ENCODE peak calls at places on chromosomes 4 and X, in four cellular contexts. One of them, this sample, is unnamed.

GRCh38 chr4:181971973-181972372 is 271.2 kb upstream of the TENM3 start:
- DNase-seq in CD8-positive, alpha-beta T cell: no peak
- DNase-seq in heart left ventricle: no peak
- DNase-seq in fibroblast of the aortic adventitia: peak; percentile 84
- DNase-seq in this sample: peak; percentile 33

GRCh38 chrX:41468647-41469323 is 21.6 kb downstream of the NYX start:
- DNase-seq in CD8-positive, alpha-beta T cell: no peak
- DNase-seq in fibroblast of the aortic adventitia: peak; percentile 44
- DNase-seq in heart left ventricle: no peak
- DNase-seq in this sample: peak; percentile 32

GRCh38 chr4:30862176-30862575 is 142.0 kb downstream of the PCDH7 start:
- DNase-seq in heart left ventricle: no peak
- DNase-seq in fibroblast of the aortic adventitia: peak; percentile 31
- DNase-seq in CD8-positive, alpha-beta T cell: no peak
- DNase-seq in this sample: no peak

GRCh38 chr4:186587416-186588018 is 32.1 kb upstream of the MTNR1A start:
- DNase-seq in CD8-positive, alpha-beta T cell: peak; percentile 62
- DNase-seq in fibroblast of the aortic adventitia: peak; percentile 76
- DNase-seq in heart left ventricle: peak; percentile 75
- DNase-seq in this sample: peak; percentile 71

GRCh38 chr4:87078987-87079469 is 141.4 kb downstream of the KLHL8 start:
- DNase-seq in heart left ventricle: no peak
- DNase-seq in CD8-positive, alpha-beta T cell: no peak
- DNase-seq in fibroblast of the aortic adventitia: peak; percentile 98
- DNase-seq in this sample: peak; percentile 80

GRCh38 chr4:87044511-87045369 is 109.9 kb downstream of the AFF1 start:
- DNase-seq in CD8-positive, alpha-beta T cell: no peak
- DNase-seq in heart left ventricle: no peak
- DNase-seq in fibroblast of the aortic adventitia: peak; percentile 52
- DNase-seq in this sample: no peak

GRCh38 chr4:39976141-39976944 is 1.4 kb downstream of the PDS5A start:
- DNase-seq in heart left ventricle: peak; percentile 77
- DNase-seq in fibroblast of the aortic adventitia: peak; percentile 83
- DNase-seq in CD8-positive, alpha-beta T cell: peak; percentile 73
- DNase-seq in this sample: peak; percentile 85

GRCh38 chr4:15711762-15712161 is 8.9 kb downstream of the BST1 start:
- DNase-seq in CD8-positive, alpha-beta T cell: no peak
- DNase-seq in fibroblast of the aortic adventitia: no peak
- DNase-seq in heart left ventricle: no peak
- DNase-seq in this sample: no peak

GRCh38 chr4:25535701-25536473 is 119.8 kb upstream of the SLC34A2 start:
- DNase-seq in fibroblast of the aortic adventitia: peak; percentile 54
- DNase-seq in heart left ventricle: no peak
- DNase-seq in CD8-positive, alpha-beta T cell: no peak
- DNase-seq in this sample: no peak

GRCh38 chrX:1577845-1578244 is 13.6 kb upstream of the AKAP17A start:
- DNase-seq in CD8-positive, alpha-beta T cell: no peak
- DNase-seq in fibroblast of the aortic adventitia: no peak
- DNase-seq in heart left ventricle: no peak
- DNase-seq in this sample: no peak

GRCh38 chrX:78944351-78944750 is 840 bp upstream of the P2RY10 start:
- DNase-seq in fibroblast of the aortic adventitia: no peak
- DNase-seq in heart left ventricle: no peak
- DNase-seq in CD8-positive, alpha-beta T cell: no peak
- DNase-seq in this sample: no peak

GRCh38 chrX:78950157-78950556 is 5.0 kb downstream of the P2RY10 start:
- DNase-seq in heart left ventricle: no peak
- DNase-seq in CD8-positive, alpha-beta T cell: no peak
- DNase-seq in fibroblast of the aortic adventitia: no peak
- DNase-seq in this sample: no peak

GRCh38 chrX:78945186-78945912 is at the start of gene P2RY10:
- DNase-seq in heart left ventricle: no peak
- DNase-seq in fibroblast of the aortic adventitia: no peak
- DNase-seq in CD8-positive, alpha-beta T cell: no peak
- DNase-seq in this sample: no peak

DNA sequence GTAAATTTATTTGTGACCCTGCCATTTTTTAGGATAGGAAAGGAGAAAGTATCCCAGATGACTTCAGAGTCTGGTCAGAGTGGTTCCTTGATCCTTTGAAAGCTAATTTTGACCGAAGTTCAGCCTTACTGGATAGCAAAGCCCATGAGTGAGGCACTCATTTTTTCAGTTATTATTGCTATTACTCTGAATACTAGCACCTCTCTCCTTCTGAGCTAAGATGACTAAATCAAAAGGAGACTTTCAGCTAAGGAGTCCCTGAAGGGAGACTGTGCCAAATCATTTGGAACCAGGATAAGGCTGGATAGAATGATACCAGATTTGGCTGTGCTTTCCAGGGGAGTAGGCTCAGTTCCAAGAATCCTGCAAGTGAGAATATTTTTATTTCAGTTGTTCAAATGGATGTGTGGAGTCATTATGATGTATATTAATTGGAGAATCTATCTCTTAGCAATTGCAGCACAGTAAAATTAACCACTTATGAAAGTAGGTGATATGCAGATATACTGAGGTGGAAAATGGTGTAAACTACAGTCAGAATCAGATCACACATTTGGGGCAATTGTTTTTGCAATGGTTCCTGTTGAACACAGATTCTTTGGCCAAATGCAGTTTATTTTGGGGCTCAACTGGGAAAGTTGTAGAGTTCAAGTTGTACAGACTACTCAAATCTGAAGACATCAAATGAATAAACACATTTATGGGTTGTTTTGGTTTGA is 1.1 kb downstream of the P2RY10 start:
- DNase-seq in CD8-positive, alpha-beta T cell: no peak
- DNase-seq in heart left ventricle: no peak
- DNase-seq in fibroblast of the aortic adventitia: no peak
- DNase-seq in this sample: no peak
- H3K4me3 ChIP-seq in CD8-positive, alpha-beta T cell: peak overlapping the region; percentile 83
- H3K4me3 ChIP-seq in heart left ventricle: peak overlapping the region; percentile 38
- H3K4me3 ChIP-seq in fibroblast of the aortic adventitia: no peak overlapping the region
- H3K4me3 ChIP-seq in this sample: no peak overlapping the region

DNA sequence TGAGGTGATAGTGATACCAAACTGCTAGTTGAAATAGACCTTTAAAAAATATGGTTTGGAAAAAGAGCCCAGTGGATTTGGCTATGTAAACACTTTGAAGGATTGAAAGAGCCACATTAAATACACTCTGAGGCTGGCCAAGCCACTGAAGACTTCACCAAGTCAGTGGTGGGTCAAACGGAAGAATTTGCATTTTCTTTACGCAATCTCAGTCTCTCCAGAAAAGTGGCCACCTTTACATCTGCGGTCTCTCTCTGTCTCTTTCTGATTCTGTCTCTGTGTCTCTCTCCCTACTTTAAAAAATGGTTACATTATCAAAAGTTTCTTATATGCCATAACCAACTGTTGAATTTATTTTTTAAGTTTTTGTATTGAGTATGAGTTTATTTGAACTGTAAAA is 651.2 kb upstream of the PITX2 start:
- DNase-seq in heart left ventricle: no peak
- DNase-seq in fibroblast of the aortic adventitia: no peak
- DNase-seq in CD8-positive, alpha-beta T cell: no peak
- DNase-seq in this sample: peak; percentile 7
- H3K4me3 ChIP-seq in heart left ventricle: no peak overlapping the region
- H3K4me3 ChIP-seq in fibroblast of the aortic adventitia: no peak overlapping the region
- H3K4me3 ChIP-seq in CD8-positive, alpha-beta T cell: no peak overlapping the region
- H3K4me3 ChIP-seq in this sample: no peak overlapping the region

GRCh38 chr4:48489683-48490011 is 405 bp upstream of the ZAR1 start:
- DNase-seq in heart left ventricle: no peak
- DNase-seq in fibroblast of the aortic adventitia: no peak
- DNase-seq in CD8-positive, alpha-beta T cell: no peak
- DNase-seq in this sample: no peak
- H3K4me3 ChIP-seq in heart left ventricle: peak overlapping the region; percentile 47
- H3K4me3 ChIP-seq in fibroblast of the aortic adventitia: no peak overlapping the region
- H3K4me3 ChIP-seq in CD8-positive, alpha-beta T cell: peak overlapping the region; percentile 23
- H3K4me3 ChIP-seq in this sample: no peak overlapping the region

DNA sequence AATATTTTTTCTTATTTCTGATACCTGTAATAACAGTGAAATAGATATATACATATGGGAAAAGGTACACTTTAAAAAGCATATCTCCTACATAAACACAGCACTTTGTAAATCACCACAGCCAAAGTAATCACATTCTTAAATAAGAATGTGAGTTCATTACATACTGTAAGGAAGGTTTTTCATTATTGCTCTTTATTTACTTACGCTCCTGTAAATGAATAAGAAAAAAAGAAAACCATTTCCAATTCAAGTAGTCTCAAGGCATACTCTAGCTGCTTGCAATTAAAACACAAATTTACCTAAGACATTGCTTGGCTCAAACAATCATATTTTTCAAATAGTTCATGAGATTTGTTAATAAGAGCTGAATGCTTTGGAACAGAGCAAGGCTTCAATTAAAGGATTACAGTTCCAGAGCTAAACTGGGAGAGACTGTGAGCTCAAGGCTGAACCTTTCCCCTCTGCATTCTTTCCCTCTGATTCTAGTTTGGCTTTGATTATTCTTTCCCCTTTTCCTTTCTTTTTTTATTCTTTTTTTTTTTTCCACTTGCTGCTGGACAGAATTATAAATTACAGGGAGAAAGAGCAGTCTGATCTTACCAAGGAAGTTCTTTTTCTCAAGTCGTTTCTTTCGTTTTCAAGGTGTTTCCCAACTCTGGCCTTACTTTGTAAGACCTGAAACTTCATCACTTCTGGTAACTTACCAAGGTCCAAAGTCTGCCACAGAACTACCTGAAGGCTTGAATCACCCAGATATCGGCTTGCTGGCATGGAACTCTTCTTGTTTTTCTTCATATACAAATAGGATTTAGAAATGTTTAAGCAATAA is 278.3 kb downstream of the INPP4B start:
- DNase-seq in CD8-positive, alpha-beta T cell: no peak
- DNase-seq in heart left ventricle: no peak
- DNase-seq in fibroblast of the aortic adventitia: peak; percentile 68
- DNase-seq in this sample: peak; percentile 41
- H3K4me3 ChIP-seq in CD8-positive, alpha-beta T cell: no peak overlapping the region
- H3K4me3 ChIP-seq in heart left ventricle: peak overlapping the region; percentile 18
- H3K4me3 ChIP-seq in fibroblast of the aortic adventitia: peak overlapping the region; percentile 32
- H3K4me3 ChIP-seq in this sample: no peak overlapping the region

DNA sequence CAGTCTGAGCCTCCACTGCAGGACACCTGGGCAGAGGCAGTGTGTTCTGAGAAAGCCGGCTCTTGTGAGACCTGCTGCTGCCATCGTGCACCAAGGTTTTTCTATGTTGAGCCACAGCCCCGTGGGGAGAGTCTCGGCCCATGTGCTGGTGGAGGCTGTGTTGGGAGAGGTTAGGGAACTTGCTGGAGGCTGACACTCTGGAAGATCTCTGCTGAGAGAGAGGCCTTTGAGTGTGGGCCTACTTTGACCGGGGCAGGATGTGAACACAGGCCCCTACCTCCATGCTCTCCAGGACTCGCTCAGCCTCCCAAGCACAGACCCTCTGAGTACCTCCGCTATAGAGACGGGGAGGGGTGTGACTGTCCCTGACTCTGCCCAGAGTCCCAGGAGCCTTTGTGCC is 1.3 kb upstream of the S100P start:
- DNase-seq in fibroblast of the aortic adventitia: no peak
- DNase-seq in heart left ventricle: no peak
- DNase-seq in CD8-positive, alpha-beta T cell: no peak
- DNase-seq in this sample: no peak
- H3K4me3 ChIP-seq in fibroblast of the aortic adventitia: no peak overlapping the region
- H3K4me3 ChIP-seq in heart left ventricle: no peak overlapping the region
- H3K4me3 ChIP-seq in CD8-positive, alpha-beta T cell: no peak overlapping the region
- H3K4me3 ChIP-seq in this sample: no peak overlapping the region

GRCh38 chr4:6271206-6271605 is 1.6 kb downstream of the WFS1 start:
- DNase-seq in heart left ventricle: peak; percentile 18
- DNase-seq in CD8-positive, alpha-beta T cell: no peak
- DNase-seq in fibroblast of the aortic adventitia: no peak
- DNase-seq in this sample: no peak
- H3K4me3 ChIP-seq in heart left ventricle: no peak overlapping the region
- H3K4me3 ChIP-seq in CD8-positive, alpha-beta T cell: no peak overlapping the region
- H3K4me3 ChIP-seq in fibroblast of the aortic adventitia: no peak overlapping the region
- H3K4me3 ChIP-seq in this sample: peak overlapping the region; percentile 88

DNA sequence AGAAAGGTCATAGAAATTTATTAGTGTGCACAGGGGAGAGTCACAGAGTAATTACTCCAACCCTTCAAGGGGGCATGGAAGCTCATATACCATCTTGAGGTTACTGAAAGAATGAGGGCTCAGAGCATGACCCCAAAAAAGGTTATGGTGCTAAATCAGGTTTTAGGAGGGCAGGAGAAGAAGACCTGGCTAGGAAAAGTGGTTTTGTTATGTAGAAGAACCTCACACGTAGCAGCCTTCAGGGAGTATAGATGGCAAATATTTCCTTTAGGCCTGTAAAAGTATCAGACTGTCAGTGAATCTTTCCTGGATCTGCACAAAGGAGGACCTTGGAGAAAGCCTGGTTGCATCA is 102.0 kb upstream of the PDE5A start:
- DNase-seq in CD8-positive, alpha-beta T cell: no peak
- DNase-seq in heart left ventricle: no peak
- DNase-seq in fibroblast of the aortic adventitia: peak; percentile 30
- DNase-seq in this sample: peak; percentile 74
- H3K4me3 ChIP-seq in CD8-positive, alpha-beta T cell: no peak overlapping the region
- H3K4me3 ChIP-seq in heart left ventricle: no peak overlapping the region
- H3K4me3 ChIP-seq in fibroblast of the aortic adventitia: no peak overlapping the region
- H3K4me3 ChIP-seq in this sample: no peak overlapping the region

This sample was measured in fibroblast of villous mesenchyme.